ENCODE peak calls at places on chromosomes 11 and 22, in five cellular contexts. I is lower leg skin; B is stimulated activated CD4-positive, alpha-beta T cell treated with anti-CD3 and anti-CD28 coated beads, Interleukin-4, amount 100 ng/mL, for 1 hour; K is LoVo; U is activated T-helper 1 cell treated with Interleukin-2 at 50 U/mL for 16 hours. D is an unnamed sample.

GRCh38 chr22:32987081-32987631 is 71.0 kb downstream of the SYN3 start:
- DNase-seq in I (peak; percentile 79), B (no peak), K (no peak), U (no peak), D (no peak)

GRCh38 chr22:23781533-23781932 is 5.2 kb upstream of the SMARCB1 start:
- DNase-seq in I (no peak), B (no peak), K (no peak), U (no peak), D (no peak)

GRCh38 chr22:39738746-39739145 is 154.8 kb downstream of the ENTHD1 start:
- DNase-seq in I (no peak), B (no peak), K (no peak), U (no peak), D (no peak)

GRCh38 chr11:65779919-65780769 is 632 bp downstream of the AP5B1 start:
- DNase-seq in I (peak; percentile 94), B (peak; percentile 81), K (peak; percentile 80), U (peak; percentile 59), D (peak; percentile 87)

GRCh38 chr11:93031386-93031785 is 61.9 kb downstream of the MTNR1B start:
- DNase-seq in I (no peak), B (no peak), K (no peak), U (no peak), D (no peak)

GRCh38 chr11:69580529-69580928 is 60.4 kb upstream of the CCND1 start:
- DNase-seq in I (peak; percentile 62), B (no peak), K (no peak), U (no peak), D (no peak)

GRCh38 chr11:57301711-57302423 is 22.9 kb downstream of the TNKS1BP1 start:
- DNase-seq in I (peak; percentile 82), B (no peak), K (no peak), U (no peak), D (peak; percentile 9)

GRCh38 chr11:78982377-78982925 is 407.8 kb upstream of the NARS2 start:
- DNase-seq in I (no peak), B (no peak), K (no peak), U (no peak), D (peak; percentile 72)

D was measured in SK-N-SH.